ENCODE peak calls at places on chromosomes 12 and 14, in six cellular contexts. Q is CD8-positive, alpha-beta T cell; K is NCI-H1105; P is stimulated activated CD4-positive, alpha-beta T cell treated with anti-CD3 and anti-CD28 coated beads, TNF-alpha, amount 100 ng/mL, for 4 hours; D is left colon; U is stimulated activated CD8-positive, alpha-beta memory T cell treated with anti-CD3 and anti-CD28 coated beads, Interleukin-15, amount 100 ng/mL, for 1 hour. C is an unnamed sample.

GRCh38 chr12:94670075-94670474 is 19.7 kb upstream of the TMCC3 start:
- DNase-seq in Q (no peak), K (no peak), P (no peak), D (no peak), U (no peak), C (no peak)

GRCh38 chr14:100865682-100866591 is 37.6 kb downstream of the RTL1 start:
- DNase-seq in Q (no peak), K (no peak), P (no peak), D (no peak), U (no peak), C (no peak)

GRCh38 chr12:27279836-27280235 is 35.8 kb downstream of the STK38L start:
- DNase-seq in Q (no peak), K (no peak), P (no peak), D (no peak), U (no peak), C (no peak)

GRCh38 chr12:120960657-120961056 is 17.7 kb upstream of the HNF1A start:
- DNase-seq in Q (no peak), K (no peak), P (no peak), D (no peak), U (no peak), C (no peak)

GRCh38 chr14:36767603-36768281 is 106.1 kb downstream of the PAX9 start:
- DNase-seq in Q (no peak), K (peak; percentile 58), P (no peak), D (no peak), U (no peak), C (no peak)

GRCh38 chr12:27914956-27915355 is 57.6 kb downstream of the PTHLH start:
- DNase-seq in Q (no peak), K (no peak), P (no peak), D (no peak), U (no peak), C (no peak)

GRCh38 chr12:2378835-2379330 is 326.1 kb downstream of the CACNA1C start:
- DNase-seq in Q (no peak), K (no peak), P (no peak), D (no peak), U (no peak), C (no peak)

GRCh38 chr14:102900631-102901571 is 21.6 kb upstream of the AMN start:
- DNase-seq in Q (peak; percentile 61), K (no peak), P (no peak), D (no peak), U (no peak), C (no peak)

GRCh38 chr12:12723147-12723680 is 6.0 kb downstream of the CDKN1B start:
- DNase-seq in Q (no peak), K (no peak), P (no peak), D (no peak), U (no peak), C (no peak)

GRCh38 chr14:68143341-68143807 is 323.8 kb downstream of the RAD51B start:
- DNase-seq in Q (no peak), K (no peak), P (no peak), D (peak; percentile 66), U (no peak), C (peak; percentile 86)

GRCh38 chr12:104971276-104971675 is 13.2 kb upstream of the SLC41A2 start:
- DNase-seq in Q (no peak), K (no peak), P (no peak), D (no peak), U (no peak), C (no peak)

GRCh38 chr14:95877633-95878032 is 1.0 kb downstream of the TUNAR start:
- DNase-seq in Q (no peak), K (no peak), P (no peak), D (no peak), U (no peak), C (no peak)

GRCh38 chr12:49483621-49484020 is 55.2 kb upstream of the KCNH3 start:
- DNase-seq in Q (no peak), K (no peak), P (no peak), D (no peak), U (no peak), C (no peak)

GRCh38 chr12:46524778-46525177 is 152.2 kb upstream of the SLC38A2 start:
- DNase-seq in Q (no peak), K (no peak), P (no peak), D (peak; percentile 82), U (no peak), C (no peak)

GRCh38 chr14:80316426-80316825 is 105.1 kb upstream of the DIO2 start:
- DNase-seq in Q (no peak), K (no peak), P (no peak), D (no peak), U (no peak), C (no peak)

GRCh38 chr14:21229821-21230220 is 39.4 kb downstream of the HNRNPC start:
- DNase-seq in Q (no peak), K (no peak), P (no peak), D (no peak), U (no peak), C (no peak)

GRCh38 chr12:132489078-132489601 is 811 bp upstream of the FBRSL1 start:
- DNase-seq in Q (peak; percentile 82), K (no peak), P (peak; percentile 48), D (no peak), U (peak; percentile 22), C (no peak)

GRCh38 chr14:75648066-75648838 is 12.4 kb downstream of the ERG28 start:
- DNase-seq in Q (no peak), K (no peak), P (no peak), D (no peak), U (no peak), C (peak; percentile 96)

GRCh38 chr12:98736352-98737326 is 91.5 kb downstream of the APAF1 start:
- DNase-seq in Q (no peak), K (peak; percentile 81), P (no peak), D (no peak), U (no peak), C (no peak)

GRCh38 chr14:54498095-54498531 is 9.3 kb upstream of the GMFB start:
- DNase-seq in Q (no peak), K (no peak), P (no peak), D (no peak), U (no peak), C (peak; percentile 22)

GRCh38 chr14:28879571-28879970 is 113.0 kb downstream of the FOXG1 start:
- DNase-seq in Q (no peak), K (no peak), P (no peak), D (no peak), U (no peak), C (no peak)

GRCh38 chr14:40271480-40271879 is 839.2 kb upstream of the FBXO33 start:
- DNase-seq in Q (no peak), K (no peak), P (no peak), D (no peak), U (no peak), C (no peak)

GRCh38 chr12:14868916-14869315 is 16.7 kb downstream of the MGP start:
- DNase-seq in Q (no peak), K (no peak), P (no peak), D (no peak), U (no peak), C (no peak)

GRCh38 chr12:79547044-79547734 is 143.6 kb downstream of the PAWR start:
- DNase-seq in Q (no peak), K (no peak), P (no peak), D (no peak), U (no peak), C (peak; percentile 91)